ENCODE peak calls at places on chromosomes 6 and 20, in eight cellular contexts. One of them, this sample, is unnamed.

GRCh38 chr6:84033523-84034451 is at the start of gene MRAP2:
- DNase-seq in pancreas: peak
- DNase-seq in naive thymus-derived CD4-positive, alpha-beta T cell: no peak
- DNase-seq in CD8-positive, alpha-beta memory T cell: no peak
- DNase-seq in heart right ventricle: peak
- DNase-seq in effector memory CD4-positive, alpha-beta T cell: no peak
- DNase-seq in upper lobe of right lung: peak
- DNase-seq in CD4-positive, alpha-beta T cell: no peak
- DNase-seq in this sample: no peak

GRCh38 chr6:84766118-84766683 is 1.8 kb upstream of the TBX18 start:
- DNase-seq in pancreas: no peak
- DNase-seq in naive thymus-derived CD4-positive, alpha-beta T cell: no peak
- DNase-seq in CD8-positive, alpha-beta memory T cell: no peak
- DNase-seq in heart right ventricle: peak
- DNase-seq in effector memory CD4-positive, alpha-beta T cell: no peak
- DNase-seq in upper lobe of right lung: no peak
- DNase-seq in CD4-positive, alpha-beta T cell: no peak
- DNase-seq in this sample: no peak

GRCh38 chr6:135534773-135535380 is 37.3 kb upstream of the AHI1 start:
- DNase-seq in pancreas: no peak
- DNase-seq in naive thymus-derived CD4-positive, alpha-beta T cell: no peak
- DNase-seq in CD8-positive, alpha-beta memory T cell: no peak
- DNase-seq in heart right ventricle: no peak
- DNase-seq in effector memory CD4-positive, alpha-beta T cell: no peak
- DNase-seq in upper lobe of right lung: no peak
- DNase-seq in CD4-positive, alpha-beta T cell: no peak
- DNase-seq in this sample: no peak

GRCh38 chr6:116220172-116220571 is 33.7 kb downstream of the TSPYL4 start:
- DNase-seq in pancreas: no peak
- DNase-seq in naive thymus-derived CD4-positive, alpha-beta T cell: no peak
- DNase-seq in CD8-positive, alpha-beta memory T cell: no peak
- DNase-seq in heart right ventricle: peak
- DNase-seq in effector memory CD4-positive, alpha-beta T cell: no peak
- DNase-seq in upper lobe of right lung: no peak
- DNase-seq in CD4-positive, alpha-beta T cell: no peak
- DNase-seq in this sample: no peak

GRCh38 chr6:51459958-51460357 is 627.5 kb downstream of the PKHD1 start:
- DNase-seq in pancreas: no peak
- DNase-seq in naive thymus-derived CD4-positive, alpha-beta T cell: no peak
- DNase-seq in CD8-positive, alpha-beta memory T cell: no peak
- DNase-seq in heart right ventricle: no peak
- DNase-seq in effector memory CD4-positive, alpha-beta T cell: no peak
- DNase-seq in upper lobe of right lung: no peak
- DNase-seq in CD4-positive, alpha-beta T cell: no peak
- DNase-seq in this sample: no peak

GRCh38 chr6:60670036-60670435 is 1616.0 kb downstream of the KHDRBS2 start:
- DNase-seq in pancreas: no peak
- DNase-seq in naive thymus-derived CD4-positive, alpha-beta T cell: no peak
- DNase-seq in CD8-positive, alpha-beta memory T cell: no peak
- DNase-seq in heart right ventricle: no peak
- DNase-seq in effector memory CD4-positive, alpha-beta T cell: no peak
- DNase-seq in upper lobe of right lung: no peak
- DNase-seq in CD4-positive, alpha-beta T cell: no peak
- DNase-seq in this sample: no peak

GRCh38 chr6:34393191-34393967 is 910 bp upstream of the NUDT3 start:
- DNase-seq in pancreas: no peak
- DNase-seq in naive thymus-derived CD4-positive, alpha-beta T cell: no peak
- DNase-seq in CD8-positive, alpha-beta memory T cell: no peak
- DNase-seq in heart right ventricle: no peak
- DNase-seq in effector memory CD4-positive, alpha-beta T cell: no peak
- DNase-seq in upper lobe of right lung: no peak
- DNase-seq in CD4-positive, alpha-beta T cell: no peak
- DNase-seq in this sample: no peak

GRCh38 chr6:40247516-40248115 is 313.4 kb upstream of the MOCS1 start:
- DNase-seq in pancreas: no peak
- DNase-seq in naive thymus-derived CD4-positive, alpha-beta T cell: no peak
- DNase-seq in CD8-positive, alpha-beta memory T cell: no peak
- DNase-seq in heart right ventricle: no peak
- DNase-seq in effector memory CD4-positive, alpha-beta T cell: no peak
- DNase-seq in upper lobe of right lung: no peak
- DNase-seq in CD4-positive, alpha-beta T cell: no peak
- DNase-seq in this sample: no peak

GRCh38 chr20:20303742-20304141 is 64.2 kb upstream of the INSM1 start:
- DNase-seq in pancreas: no peak
- DNase-seq in naive thymus-derived CD4-positive, alpha-beta T cell: no peak
- DNase-seq in CD8-positive, alpha-beta memory T cell: no peak
- DNase-seq in heart right ventricle: peak
- DNase-seq in effector memory CD4-positive, alpha-beta T cell: no peak
- DNase-seq in upper lobe of right lung: no peak
- DNase-seq in CD4-positive, alpha-beta T cell: no peak
- DNase-seq in this sample: no peak

GRCh38 chr6:132264101-132264500 is 137.2 kb downstream of the MOXD1 start:
- DNase-seq in pancreas: no peak
- DNase-seq in naive thymus-derived CD4-positive, alpha-beta T cell: no peak
- DNase-seq in CD8-positive, alpha-beta memory T cell: no peak
- DNase-seq in heart right ventricle: no peak
- DNase-seq in effector memory CD4-positive, alpha-beta T cell: no peak
- DNase-seq in upper lobe of right lung: no peak
- DNase-seq in CD4-positive, alpha-beta T cell: no peak
- DNase-seq in this sample: no peak
- H3K27ac ChIP-seq in pancreas: no peak
- H3K27ac ChIP-seq in naive thymus-derived CD4-positive, alpha-beta T cell: no peak
- H3K27ac ChIP-seq in CD8-positive, alpha-beta memory T cell: no peak
- H3K27ac ChIP-seq in heart right ventricle: no peak
- H3K27ac ChIP-seq in effector memory CD4-positive, alpha-beta T cell: no peak
- H3K27ac ChIP-seq in upper lobe of right lung: no peak
- H3K27ac ChIP-seq in CD4-positive, alpha-beta T cell: no peak
- H3K27ac ChIP-seq in this sample: no peak

GRCh38 chr6:21922086-21922485 is 328.5 kb downstream of the SOX4 start:
- DNase-seq in pancreas: no peak
- DNase-seq in naive thymus-derived CD4-positive, alpha-beta T cell: no peak
- DNase-seq in CD8-positive, alpha-beta memory T cell: no peak
- DNase-seq in heart right ventricle: no peak
- DNase-seq in effector memory CD4-positive, alpha-beta T cell: no peak
- DNase-seq in upper lobe of right lung: no peak
- DNase-seq in CD4-positive, alpha-beta T cell: no peak
- DNase-seq in this sample: no peak
- H3K27ac ChIP-seq in pancreas: no peak
- H3K27ac ChIP-seq in naive thymus-derived CD4-positive, alpha-beta T cell: no peak
- H3K27ac ChIP-seq in CD8-positive, alpha-beta memory T cell: no peak
- H3K27ac ChIP-seq in heart right ventricle: no peak
- H3K27ac ChIP-seq in effector memory CD4-positive, alpha-beta T cell: no peak
- H3K27ac ChIP-seq in upper lobe of right lung: no peak
- H3K27ac ChIP-seq in CD4-positive, alpha-beta T cell: no peak
- H3K27ac ChIP-seq in this sample: no peak

DNA sequence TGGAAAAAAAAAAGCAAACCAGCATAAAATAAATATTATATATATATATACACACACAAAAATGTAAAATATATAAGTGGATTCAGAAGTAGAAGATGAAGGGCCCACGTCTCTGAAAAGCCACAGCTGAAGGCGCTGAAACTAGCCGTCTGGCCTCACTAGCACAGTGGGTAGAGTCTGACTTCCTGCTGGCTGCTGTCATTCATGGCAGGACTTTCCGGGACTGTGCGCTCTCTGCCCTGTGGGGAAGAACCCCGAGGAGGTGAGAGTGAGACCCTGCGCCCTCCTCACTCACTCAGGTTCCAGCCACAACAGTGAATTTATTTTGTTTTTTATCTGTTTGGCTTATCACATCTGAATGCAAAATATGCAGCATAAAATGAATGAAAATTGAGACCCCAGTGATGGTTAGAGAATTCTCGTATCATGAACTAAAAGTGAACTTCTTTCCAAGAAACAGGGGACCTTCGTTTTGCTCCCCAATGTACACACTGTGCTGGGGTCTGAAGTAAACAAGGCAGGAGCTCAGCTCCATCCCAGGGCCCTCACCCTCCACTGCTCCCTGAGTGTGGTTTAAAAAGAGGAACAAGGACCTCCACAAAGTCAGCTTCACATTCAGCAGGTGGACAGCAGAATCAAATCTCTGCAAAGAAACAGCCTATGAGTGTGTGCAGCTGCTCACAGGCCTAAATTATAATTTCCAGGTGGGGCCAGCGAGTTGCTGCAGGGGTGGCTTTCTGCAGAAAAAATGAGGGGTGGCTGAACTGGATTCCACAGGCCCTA is 1.3 kb upstream of the RAMACL start:
- DNase-seq in pancreas: no peak
- DNase-seq in naive thymus-derived CD4-positive, alpha-beta T cell: no peak
- DNase-seq in CD8-positive, alpha-beta memory T cell: no peak
- DNase-seq in heart right ventricle: no peak
- DNase-seq in effector memory CD4-positive, alpha-beta T cell: no peak
- DNase-seq in upper lobe of right lung: no peak
- DNase-seq in CD4-positive, alpha-beta T cell: no peak
- DNase-seq in this sample: no peak
- H3K27ac ChIP-seq in pancreas: no peak
- H3K27ac ChIP-seq in naive thymus-derived CD4-positive, alpha-beta T cell: no peak
- H3K27ac ChIP-seq in CD8-positive, alpha-beta memory T cell: no peak
- H3K27ac ChIP-seq in heart right ventricle: no peak
- H3K27ac ChIP-seq in effector memory CD4-positive, alpha-beta T cell: no peak
- H3K27ac ChIP-seq in upper lobe of right lung: no peak
- H3K27ac ChIP-seq in CD4-positive, alpha-beta T cell: no peak
- H3K27ac ChIP-seq in this sample: peak

DNA sequence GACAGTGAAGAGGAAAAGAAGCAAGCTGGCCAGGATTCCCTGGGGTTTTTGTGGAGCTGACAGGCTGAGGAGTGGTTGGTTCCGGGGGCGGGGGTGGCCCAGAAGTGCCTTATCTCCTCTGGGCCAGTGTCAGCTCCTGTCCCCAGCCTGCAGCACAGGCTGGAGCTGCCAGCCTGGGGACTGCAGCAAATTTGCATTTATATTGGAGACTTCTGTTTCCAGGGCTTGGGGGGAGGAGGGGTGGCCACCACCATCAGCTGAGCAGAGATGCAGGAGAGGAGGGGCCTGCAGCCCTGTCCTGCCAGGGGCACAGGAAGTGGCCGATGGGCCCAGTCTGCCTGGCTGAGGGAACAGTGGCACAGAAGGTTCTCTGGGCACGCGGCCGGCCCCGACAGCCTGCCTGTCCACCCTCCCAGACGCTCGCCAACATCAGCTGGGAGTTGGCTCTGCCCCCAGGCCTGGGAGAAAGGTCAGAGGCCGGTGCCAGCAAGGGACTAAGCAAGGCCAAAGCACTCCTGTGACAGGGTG is 24.3 kb upstream of the SCRT2 start:
- DNase-seq in pancreas: peak
- DNase-seq in naive thymus-derived CD4-positive, alpha-beta T cell: no peak
- DNase-seq in CD8-positive, alpha-beta memory T cell: no peak
- DNase-seq in heart right ventricle: peak
- DNase-seq in effector memory CD4-positive, alpha-beta T cell: no peak
- DNase-seq in upper lobe of right lung: no peak
- DNase-seq in CD4-positive, alpha-beta T cell: no peak
- DNase-seq in this sample: no peak
- H3K27ac ChIP-seq in pancreas: no peak
- H3K27ac ChIP-seq in naive thymus-derived CD4-positive, alpha-beta T cell: no peak
- H3K27ac ChIP-seq in CD8-positive, alpha-beta memory T cell: no peak
- H3K27ac ChIP-seq in heart right ventricle: peak
- H3K27ac ChIP-seq in effector memory CD4-positive, alpha-beta T cell: no peak
- H3K27ac ChIP-seq in upper lobe of right lung: no peak
- H3K27ac ChIP-seq in CD4-positive, alpha-beta T cell: no peak
- H3K27ac ChIP-seq in this sample: no peak